ENCODE peak calls at places on chromosomes 3 and 15, in five cellular contexts. One of them, this sample, is unnamed. For H3K4me1 and H3K9me3, the result is how much of the 10 kb centered on the place peaks cover.

GRCh38 chr3:129793947-129794318 is 99.6 kb downstream of the TMCC1 start:
- DNase-seq in astrocyte: no peak
- DNase-seq in H9: peak
- DNase-seq in NT2/D1: peak
- DNase-seq in endodermal cell: peak
- DNase-seq in this sample: no peak

GRCh38 chr15:52805351-52806283 is 15.5 kb upstream of the ONECUT1 start:
- DNase-seq in astrocyte: no peak
- DNase-seq in endodermal cell: peak
- DNase-seq in H9: peak
- DNase-seq in NT2/D1: no peak
- DNase-seq in this sample: no peak

GRCh38 chr15:78850926-78851600 is 21.6 kb upstream of the MORF4L1 start:
- DNase-seq in astrocyte: no peak
- DNase-seq in NT2/D1: no peak
- DNase-seq in H9: peak
- DNase-seq in endodermal cell: peak
- DNase-seq in this sample: no peak

GRCh38 chr3:143464850-143465249 is 345.3 kb downstream of the CHST2 start:
- DNase-seq in H9: no peak
- DNase-seq in astrocyte: no peak
- DNase-seq in NT2/D1: no peak
- DNase-seq in endodermal cell: no peak
- DNase-seq in this sample: no peak

GRCh38 chr15:75616766-75617165 is 8.8 kb downstream of the SNUPN start:
- DNase-seq in endodermal cell: no peak
- DNase-seq in NT2/D1: no peak
- DNase-seq in astrocyte: no peak
- DNase-seq in H9: no peak
- DNase-seq in this sample: no peak

GRCh38 chr3:107973152-107973551 is 117.7 kb downstream of the CD47 start:
- DNase-seq in H9: no peak
- DNase-seq in NT2/D1: no peak
- DNase-seq in endodermal cell: no peak
- DNase-seq in astrocyte: no peak
- DNase-seq in this sample: peak

GRCh38 chr3:46878796-46879436 is 1.4 kb downstream of the PTH1R start:
- DNase-seq in endodermal cell: peak
- DNase-seq in NT2/D1: no peak
- DNase-seq in astrocyte: no peak
- DNase-seq in H9: no peak
- DNase-seq in this sample: peak

GRCh38 chr15:64180235-64180824 is 17.5 kb upstream of the PPIB start:
- DNase-seq in astrocyte: no peak
- DNase-seq in NT2/D1: no peak
- DNase-seq in endodermal cell: peak
- DNase-seq in H9: peak
- DNase-seq in this sample: no peak

GRCh38 chr15:40047413-40048154 is 8.6 kb upstream of the SRP14 start:
- DNase-seq in astrocyte: peak
- DNase-seq in endodermal cell: peak
- DNase-seq in NT2/D1: no peak
- DNase-seq in H9: no peak
- DNase-seq in this sample: no peak

DNA sequence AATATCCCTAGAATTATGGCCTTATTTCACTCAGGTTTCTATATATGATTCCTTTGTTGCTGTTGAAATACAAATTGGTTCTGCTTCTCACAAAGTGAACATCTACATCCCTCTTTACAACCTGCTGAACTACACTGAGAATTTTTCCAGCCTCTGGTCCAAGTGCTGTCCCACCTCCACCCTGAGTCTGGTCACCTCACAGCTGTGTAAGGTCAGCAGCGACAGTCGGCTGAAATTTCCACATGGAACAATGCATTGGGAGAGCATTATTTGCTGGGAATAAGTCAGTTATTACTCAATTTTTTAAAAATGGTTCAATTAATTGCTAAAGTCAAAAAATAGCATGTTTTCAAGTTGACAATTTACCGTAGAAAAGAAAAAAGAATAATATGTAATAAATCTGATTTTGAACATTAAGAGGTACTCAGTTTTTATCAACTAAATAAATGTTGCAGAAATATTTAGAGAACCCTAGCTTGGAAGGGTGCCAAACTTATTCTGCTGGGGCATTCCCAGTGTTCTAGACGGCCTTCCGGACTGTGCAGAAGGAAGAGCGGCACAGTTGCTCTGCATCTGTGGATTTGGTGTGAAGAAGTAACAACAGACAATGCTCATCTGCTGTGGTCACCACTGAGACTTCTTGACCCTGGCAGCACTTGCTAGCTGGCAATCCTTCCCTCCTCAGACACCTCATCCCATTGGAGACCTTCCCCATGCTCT is 1.8 kb downstream of the HCLS1 start:
- DNase-seq in NT2/D1: no peak
- DNase-seq in H9: no peak
- DNase-seq in astrocyte: no peak
- DNase-seq in endodermal cell: no peak
- DNase-seq in this sample: no peak
- H3K9ac ChIP-seq in NT2/D1: no peak
- H3K9ac ChIP-seq in H9: no peak
- H3K9ac ChIP-seq in astrocyte: no peak
- H3K9ac ChIP-seq in endodermal cell: no peak
- H3K9ac ChIP-seq in this sample: no peak

GRCh38 chr3:152330565-152330964 is 61.8 kb downstream of the MBNL1 start:
- DNase-seq in astrocyte: no peak
- DNase-seq in endodermal cell: no peak
- DNase-seq in H9: no peak
- DNase-seq in NT2/D1: no peak
- DNase-seq in this sample: no peak

GRCh38 chr3:152331975-152332374 is 63.2 kb downstream of the MBNL1 start:
- DNase-seq in H9: no peak
- DNase-seq in endodermal cell: no peak
- DNase-seq in astrocyte: no peak
- DNase-seq in NT2/D1: no peak
- DNase-seq in this sample: no peak

GRCh38 chr3:152333928-152334327 is 65.2 kb downstream of the MBNL1 start:
- DNase-seq in NT2/D1: no peak
- DNase-seq in astrocyte: no peak
- DNase-seq in H9: no peak
- DNase-seq in endodermal cell: no peak
- DNase-seq in this sample: no peak

GRCh38 chr3:152328841-152329240 is 60.1 kb downstream of the MBNL1 start:
- DNase-seq in H9: no peak
- DNase-seq in astrocyte: peak
- DNase-seq in endodermal cell: no peak
- DNase-seq in NT2/D1: no peak
- DNase-seq in this sample: peak

DNA sequence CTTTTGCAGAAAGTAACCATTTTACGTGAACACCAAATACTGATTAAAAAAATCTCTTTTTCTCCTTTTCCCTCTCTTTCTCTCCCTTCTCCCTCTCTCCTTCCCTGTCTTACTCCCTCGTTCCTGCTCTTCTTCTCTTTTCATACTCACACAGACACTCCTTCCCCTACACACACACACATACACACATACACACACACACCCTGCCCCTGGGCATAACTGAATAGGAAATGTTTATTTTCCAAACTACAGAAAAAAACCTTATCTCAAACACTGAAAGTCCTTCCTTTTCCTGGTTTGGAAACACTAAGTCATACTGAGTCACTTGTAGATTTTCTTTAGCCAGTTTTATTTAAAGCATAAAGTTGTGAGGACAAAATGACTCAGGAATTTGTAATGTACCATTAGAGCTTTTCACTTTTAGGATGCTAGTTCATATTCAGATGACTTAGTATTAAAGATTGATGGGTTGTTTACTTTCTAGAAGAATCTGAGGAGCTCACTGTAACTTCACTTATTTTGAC is 62.4 kb downstream of the MBNL1 start:
- DNase-seq in endodermal cell: no peak
- DNase-seq in NT2/D1: no peak
- DNase-seq in astrocyte: peak
- DNase-seq in H9: no peak
- DNase-seq in this sample: peak
- H3K4me1 ChIP-seq in endodermal cell: under half
- H3K4me1 ChIP-seq in NT2/D1: under half
- H3K4me1 ChIP-seq in astrocyte: under half
- H3K4me1 ChIP-seq in H9: under half
- H3K4me1 ChIP-seq in this sample: half or more

GRCh38 chr15:25060996-25061620 is 106.3 kb downstream of the SNRPN start:
- DNase-seq in NT2/D1: no peak
- DNase-seq in astrocyte: no peak
- DNase-seq in H9: peak
- DNase-seq in endodermal cell: peak
- DNase-seq in this sample: no peak
- H3K9me3 ChIP-seq in NT2/D1: half or more
- H3K9me3 ChIP-seq in astrocyte: half or more
- H3K9me3 ChIP-seq in H9: half or more
- H3K9me3 ChIP-seq in endodermal cell: half or more
- H3K9me3 ChIP-seq in this sample: half or more

DNA sequence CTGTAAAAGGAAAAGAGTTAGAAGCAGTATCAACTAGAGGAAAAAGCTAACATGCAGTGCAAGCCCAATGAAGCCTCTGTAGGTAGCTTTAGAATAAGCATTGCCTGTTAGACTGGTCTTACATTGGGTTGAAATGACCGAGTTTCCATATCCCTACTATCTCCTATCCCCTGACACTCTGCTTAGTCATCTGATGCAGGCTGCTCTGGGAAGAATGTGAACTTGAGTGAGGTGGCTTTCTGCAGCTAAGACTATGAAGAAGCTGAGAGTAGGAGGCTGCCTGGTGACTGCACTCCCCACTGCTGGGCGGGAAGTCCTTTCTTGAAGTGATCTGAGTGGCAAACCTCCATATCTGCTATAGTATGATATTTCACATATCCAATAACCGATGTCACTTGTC is 64.7 kb downstream of the OXSM start:
- DNase-seq in endodermal cell: no peak
- DNase-seq in astrocyte: peak
- DNase-seq in NT2/D1: no peak
- DNase-seq in H9: no peak
- DNase-seq in this sample: peak
- H3K9ac ChIP-seq in endodermal cell: no peak
- H3K9ac ChIP-seq in astrocyte: no peak
- H3K9ac ChIP-seq in NT2/D1: no peak
- H3K9ac ChIP-seq in H9: no peak
- H3K9ac ChIP-seq in this sample: no peak

GRCh38 chr3:162376761-162377160 is 880.2 kb downstream of the OTOL1 start:
- DNase-seq in NT2/D1: no peak
- DNase-seq in endodermal cell: no peak
- DNase-seq in astrocyte: peak
- DNase-seq in H9: no peak
- DNase-seq in this sample: no peak
- H3K4me1 ChIP-seq in NT2/D1: under half
- H3K4me1 ChIP-seq in endodermal cell: under half
- H3K4me1 ChIP-seq in astrocyte: under half
- H3K4me1 ChIP-seq in H9: under half
- H3K4me1 ChIP-seq in this sample: under half

DNA sequence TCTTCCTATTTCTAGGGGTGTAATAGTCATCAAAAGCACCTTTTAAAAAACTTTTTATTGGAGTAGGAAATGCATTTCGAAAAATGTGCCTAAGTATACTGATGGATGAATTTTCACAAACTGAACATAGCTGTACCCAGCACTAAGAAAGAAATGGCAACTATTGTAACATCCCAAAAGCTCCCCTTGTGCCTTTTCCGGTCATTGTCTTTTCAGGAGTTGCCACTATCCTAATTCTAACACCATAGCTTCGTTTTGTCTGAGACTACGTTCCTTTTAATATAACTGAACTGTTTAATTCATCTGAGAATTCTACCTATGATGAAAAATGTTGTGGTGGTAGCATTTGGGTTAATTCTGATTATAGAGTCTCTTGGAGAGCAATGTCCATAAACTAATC is 1.9 kb downstream of the TIMMDC1 start:
- DNase-seq in astrocyte: no peak
- DNase-seq in H9: no peak
- DNase-seq in NT2/D1: no peak
- DNase-seq in endodermal cell: no peak
- DNase-seq in this sample: no peak
- H3K9me3 ChIP-seq in astrocyte: under half
- H3K9me3 ChIP-seq in H9: under half
- H3K9me3 ChIP-seq in NT2/D1: under half
- H3K9me3 ChIP-seq in endodermal cell: under half
- H3K9me3 ChIP-seq in this sample: under half

GRCh38 chr3:152938974-152939636 is 104.2 kb downstream of the P2RY1 start:
- DNase-seq in endodermal cell: no peak
- DNase-seq in NT2/D1: no peak
- DNase-seq in H9: no peak
- DNase-seq in astrocyte: no peak
- DNase-seq in this sample: no peak

GRCh38 chr3:152942366-152942765 is 107.4 kb downstream of the P2RY1 start:
- DNase-seq in astrocyte: no peak
- DNase-seq in endodermal cell: no peak
- DNase-seq in NT2/D1: no peak
- DNase-seq in H9: no peak
- DNase-seq in this sample: no peak

GRCh38 chr3:152944671-152945070 is 109.7 kb downstream of the P2RY1 start:
- DNase-seq in NT2/D1: no peak
- DNase-seq in astrocyte: no peak
- DNase-seq in endodermal cell: no peak
- DNase-seq in H9: no peak
- DNase-seq in this sample: no peak

GRCh38 chr3:152943645-152944044 is 108.7 kb downstream of the P2RY1 start:
- DNase-seq in endodermal cell: no peak
- DNase-seq in H9: no peak
- DNase-seq in NT2/D1: no peak
- DNase-seq in astrocyte: peak
- DNase-seq in this sample: no peak

GRCh38 chr3:152941825-152942224 is 106.9 kb downstream of the P2RY1 start:
- DNase-seq in NT2/D1: no peak
- DNase-seq in endodermal cell: no peak
- DNase-seq in astrocyte: no peak
- DNase-seq in H9: no peak
- DNase-seq in this sample: no peak
- H3K9ac ChIP-seq in NT2/D1: no peak
- H3K9ac ChIP-seq in endodermal cell: no peak
- H3K9ac ChIP-seq in astrocyte: no peak
- H3K9ac ChIP-seq in H9: no peak
- H3K9ac ChIP-seq in this sample: no peak

DNA sequence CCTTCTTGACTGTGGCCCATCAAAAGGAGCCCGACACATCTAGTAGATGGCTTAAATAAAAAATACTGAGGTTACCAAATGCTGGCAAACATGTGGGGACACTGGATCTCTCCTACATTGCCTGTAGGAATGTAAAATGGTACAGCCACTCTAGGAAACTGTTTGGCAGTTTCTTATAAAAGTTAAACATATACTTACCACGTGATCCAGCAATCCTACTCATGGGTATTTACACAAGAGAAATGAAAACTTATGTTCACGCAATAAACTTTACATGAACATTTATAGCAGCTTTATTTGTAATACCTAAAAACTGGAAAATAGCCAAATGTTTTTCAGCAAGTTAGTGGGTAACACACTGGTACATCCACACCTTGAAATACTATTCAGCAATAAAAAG is 9.1 kb downstream of the ZBTB38 start:
- DNase-seq in NT2/D1: no peak
- DNase-seq in H9: no peak
- DNase-seq in astrocyte: no peak
- DNase-seq in endodermal cell: no peak
- DNase-seq in this sample: no peak
- H3K4me1 ChIP-seq in NT2/D1: under half
- H3K4me1 ChIP-seq in H9: under half
- H3K4me1 ChIP-seq in astrocyte: under half
- H3K4me1 ChIP-seq in endodermal cell: under half
- H3K4me1 ChIP-seq in this sample: under half

This sample was measured in adipocyte.